ENCODE peak calls at places on chromosomes 4 and X, in five cellular contexts. Z is mesendoderm; B is NCI-H2171 treated with DMSO at 0.1 percent for 48 hours; A is Daoy; E is activated naive CD8-positive, alpha-beta T cell treated with anti-CD3 and anti-CD28 coated beads, Interleukin-2, amount 10 ng/mL, durations not matched to agents 7 days and 5 days. Y is an unnamed sample.

GRCh38 chr4:134313591-134313990 is 112.0 kb upstream of the PABPC4L start:
- DNase-seq in Z (no peak), B (no peak), A (no peak), E (no peak), Y (peak; percentile 2)

GRCh38 chr4:121353213-121353612 is 27.6 kb downstream of the QRFPR start:
- DNase-seq in B (no peak), Z (no peak), E (no peak), A (no peak), Y (peak; percentile 1)

GRCh38 chr4:174375422-174375821 is 91.7 kb downstream of the CEP44 start:
- DNase-seq in B (no peak), A (peak; percentile 13), Z (no peak), E (no peak), Y (no peak)

GRCh38 chr4:40607224-40607623 is 22.4 kb downstream of the RBM47 start:
- DNase-seq in E (no peak), A (no peak), B (no peak), Z (no peak), Y (no peak)

GRCh38 chrX:1147641-1148515 is 64.6 kb downstream of the CRLF2 start:
- DNase-seq in B (no peak), Z (no peak), E (no peak), A (no peak), Y (no peak)

GRCh38 chr4:48028654-48029053 is 12.1 kb downstream of the NIPAL1 start:
- DNase-seq in A (no peak), B (no peak), Z (no peak), E (no peak), Y (no peak)

GRCh38 chr4:173025131-173025530 is 143.5 kb upstream of the GALNT7 start:
- DNase-seq in A (peak; percentile 27), Z (peak; percentile 95), E (no peak), B (peak; percentile 43), Y (peak; percentile 96)

GRCh38 chrX:133350751-133351150 is 64.5 kb downstream of the GPC4 start:
- DNase-seq in A (no peak), B (peak; percentile 43), E (no peak), Z (no peak), Y (no peak)

GRCh38 chr4:68498413-68499007 is 51.2 kb downstream of the TMPRSS11E start:
- DNase-seq in B (peak; percentile 30), Z (peak; percentile 78), A (peak; percentile 14), E (peak; percentile 38), Y (peak; percentile 57)

GRCh38 chr4:161554372-161554990 is 609.3 kb downstream of the FSTL5 start:
- DNase-seq in B (no peak), E (no peak), A (peak; percentile 17), Z (no peak), Y (peak; percentile 92)

GRCh38 chrX:71191253-71191652 is 31.8 kb upstream of the GJB1 start:
- DNase-seq in Z (no peak), E (no peak), B (no peak), A (no peak), Y (no peak)

GRCh38 chrX:22063284-22063683 is 31.2 kb downstream of the PHEX start:
- DNase-seq in B (no peak), E (no peak), Z (no peak), A (peak; percentile 11), Y (no peak)

GRCh38 chr4:4395849-4396627 is 9.1 kb downstream of the NSG1 start:
- DNase-seq in E (no peak), A (no peak), B (peak; percentile 54), Z (peak; percentile 80), Y (no peak)

GRCh38 chr4:53809816-53810215 is 218.5 kb upstream of the LNX1 start:
- DNase-seq in Z (no peak), E (no peak), A (no peak), B (no peak), Y (no peak)

GRCh38 chr4:100348472-100348871 is 158.2 kb upstream of the DDIT4L start:
- DNase-seq in B (no peak), A (no peak), Z (no peak), E (no peak), Y (peak; percentile 64)

GRCh38 chr4:7960017-7960789 is 20.5 kb upstream of the AFAP1 start:
- DNase-seq in B (peak; percentile 58), E (no peak), Z (no peak), A (peak; percentile 78), Y (no peak)

GRCh38 chrX:155247497-155247896 is 16.8 kb downstream of the RAB39B start:
- DNase-seq in B (no peak), E (no peak), A (no peak), Z (no peak), Y (no peak)

GRCh38 chr4:143356493-143356892 is 19.8 kb downstream of the GAB1 start:
- DNase-seq in Z (no peak), B (no peak), A (no peak), E (no peak), Y (no peak)

GRCh38 chrX:151974336-151975227 is at the start of gene GABRE:
- DNase-seq in E (peak; percentile 23), B (no peak), A (peak; percentile 60), Z (peak; percentile 59), Y (no peak)

GRCh38 chrX:140510306-140510676 is 5.4 kb upstream of the SOX3 start:
- DNase-seq in E (no peak), Z (peak; percentile 42), B (no peak), A (no peak), Y (no peak)

GRCh38 chr4:53959373-53959772 is 105.0 kb downstream of the CHIC2 start:
- DNase-seq in E (no peak), Z (no peak), B (no peak), A (no peak), Y (no peak)

Y was measured in LHCN-M2.